ENCODE peak calls at places on chromosomes 4 and X, in five cellular contexts. A, U, M, J and I are unnamed samples.

GRCh38 chr4:16125571-16126445 is 42.0 kb upstream of the PROM1 start:
- DNase-seq in M (no peak), A (no peak), U (no peak), J (no peak), I (no peak)

GRCh38 chrX:114800719-114801118 is 216.7 kb downstream of the IL13RA2 start:
- DNase-seq in J (no peak), M (no peak), A (no peak), U (no peak), I (no peak)

GRCh38 chr4:48949518-48950207 is 36.4 kb upstream of the CWH43 start:
- DNase-seq in J (no peak), M (no peak), U (no peak), A (no peak), I (no peak)

GRCh38 chr4:8817813-8818062 is 53.9 kb downstream of the HMX1 start:
- DNase-seq in M (peak), U (no peak), A (peak), J (no peak), I (no peak)

GRCh38 chrX:150050387-150050786 is 112.1 kb upstream of the EOLA2 start:
- DNase-seq in M (no peak), U (no peak), A (no peak), J (no peak), I (no peak)

GRCh38 chr4:15436515-15436914 is 8.7 kb downstream of the C1QTNF7 start:
- DNase-seq in M (peak), J (no peak), U (no peak), A (no peak), I (no peak)

GRCh38 chr4:121156822-121157769 is 7.0 kb downstream of the TNIP3 start:
- DNase-seq in J (no peak), U (peak), M (no peak), A (no peak), I (no peak)

GRCh38 chr4:75494563-75494962 is 19.6 kb downstream of the RCHY1 start:
- DNase-seq in U (no peak), J (no peak), M (no peak), A (no peak), I (no peak)

DNA sequence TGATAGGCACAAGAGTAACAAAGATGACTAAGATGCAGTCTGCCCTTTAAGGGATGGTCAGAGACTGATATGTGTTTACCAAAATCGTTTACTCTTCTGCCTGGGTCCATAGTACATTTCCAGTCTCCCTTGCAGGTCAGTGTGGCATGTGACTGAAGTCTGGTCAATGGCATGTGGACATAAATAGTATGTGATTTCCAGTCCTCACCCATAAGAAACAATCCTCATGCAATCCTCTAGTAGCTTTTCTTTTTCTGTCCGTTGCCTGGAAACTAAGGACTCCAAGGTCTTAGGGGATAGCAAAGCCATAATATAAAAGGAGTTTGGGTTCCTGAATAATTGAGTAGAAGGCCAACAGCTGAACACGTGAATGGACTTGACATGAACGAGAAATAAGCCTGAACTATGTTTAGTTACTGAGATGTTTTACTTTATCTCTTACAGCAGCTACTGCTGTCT is 1.1 kb downstream of the SLC9B2 start:
- DNase-seq in U (no peak), M (no peak), A (no peak), J (no peak), I (no peak)
- TF ChIP-seq POLR2A in U (no peak), M (no peak), A (no peak), J (no peak), I (no peak)

GRCh38 chr4:154549894-154550790 is at the start of gene PLRG1:
- DNase-seq in A (peak), U (peak), M (peak), J (peak), I (peak)
- TF ChIP-seq POLR2A in A (no peak), U (peak), M (peak), J (peak), I (peak)

GRCh38 chrX:15854080-15854655 is 445 bp downstream of the AP1S2 start:
- DNase-seq in J (peak), M (peak), U (peak), A (peak), I (no peak)
- TF ChIP-seq POLR2A in J (no peak), M (no peak), U (no peak), A (no peak), I (no peak)

DNA sequence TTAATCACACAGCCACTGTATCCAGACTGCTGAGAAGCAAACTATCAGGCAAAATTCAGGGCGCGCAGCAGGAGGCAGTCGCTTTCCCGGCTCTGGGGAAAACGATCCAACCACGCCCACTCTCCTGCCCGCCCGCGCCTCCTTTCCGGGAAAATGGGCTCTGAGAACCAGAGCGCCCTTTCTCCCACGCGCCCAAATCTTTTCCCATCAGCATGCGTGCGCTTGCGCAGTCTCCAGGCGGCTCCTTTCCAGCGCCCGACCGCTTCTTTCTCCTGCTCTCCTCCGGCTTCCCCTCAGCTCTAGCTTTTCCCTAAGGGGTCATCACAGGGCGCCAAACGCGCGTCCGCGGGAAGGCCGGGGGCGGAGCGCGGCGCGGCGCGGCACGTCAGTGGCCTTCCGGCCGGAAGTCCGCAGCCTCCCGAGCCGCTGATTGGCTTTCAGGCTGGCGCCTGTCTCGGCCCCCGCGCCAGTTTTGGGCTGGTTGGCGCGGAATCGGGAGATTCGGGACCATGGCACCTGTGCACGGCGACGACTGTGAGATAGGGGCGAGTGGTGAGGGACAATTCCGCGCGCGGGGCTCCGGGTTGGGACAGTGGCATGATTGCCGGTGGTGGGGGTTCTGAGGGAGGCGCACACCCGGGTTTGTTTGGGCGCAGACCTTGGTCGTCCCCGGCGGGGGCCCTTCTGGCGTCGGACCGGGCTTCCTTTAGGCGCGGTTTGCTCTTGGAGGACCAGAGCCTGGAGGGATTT is at the start of gene POLA1:
- DNase-seq in A (peak), U (peak), M (peak), J (peak), I (peak)
- TF ChIP-seq POLR2A in A (no peak), U (no peak), M (no peak), J (no peak), I (no peak)

GRCh38 chr4:82739292-82740190 is 59.1 kb downstream of the SCD5 start:
- DNase-seq in A (peak), U (peak), M (peak), J (peak), I (peak)
- TF ChIP-seq POLR2A in A (no peak), U (no peak), M (no peak), J (no peak), I (no peak)

DNA sequence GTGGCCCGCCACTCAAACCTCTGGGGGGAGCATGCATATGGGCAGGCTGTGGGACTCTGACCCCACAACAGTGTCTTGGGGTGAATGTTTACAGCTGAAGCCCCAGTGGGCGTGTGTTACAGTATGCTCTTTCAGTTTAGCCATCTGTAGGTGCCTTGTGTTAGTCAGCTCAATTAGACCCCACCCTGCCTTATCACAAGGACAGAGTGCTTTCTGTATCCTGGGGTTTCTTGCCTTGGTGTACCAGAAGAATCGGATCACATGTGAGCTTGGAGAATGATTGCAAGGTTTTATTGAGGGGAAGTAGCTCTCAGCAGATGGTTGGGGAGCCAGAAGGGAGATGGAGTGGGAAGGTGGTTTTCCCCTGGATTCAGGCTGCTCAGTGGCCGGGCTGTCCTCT is 27.3 kb downstream of the SH3BGRL start:
- DNase-seq in U (no peak), M (no peak), J (no peak), A (no peak), I (no peak)
- TF ChIP-seq POLR2A in U (no peak), M (no peak), J (no peak), A (no peak), I (no peak)

GRCh38 chr4:158644755-158645154 is 26.9 kb downstream of the C4orf46 start:
- DNase-seq in M (no peak), U (no peak), A (no peak), J (no peak), I (no peak)
- TF ChIP-seq POLR2A in M (no peak), U (no peak), A (no peak), J (no peak), I (no peak)

GRCh38 chrX:40651620-40652223 is 4.4 kb upstream of the CXorf38 start:
- DNase-seq in U (peak), J (peak), M (peak), A (peak), I (no peak)

GRCh38 chrX:40644175-40644574 is 3.2 kb downstream of the CXorf38 start:
- DNase-seq in M (no peak), U (no peak), J (no peak), A (no peak), I (no peak)

GRCh38 chrX:40644821-40645358 is 2.5 kb downstream of the CXorf38 start:
- DNase-seq in A (peak), J (peak), M (peak), U (peak), I (no peak)

GRCh38 chrX:40646489-40647306 is 663 bp downstream of the CXorf38 start:
- DNase-seq in J (peak), U (peak), A (peak), M (peak), I (no peak)

GRCh38 chrX:40647307-40648197 is at the start of gene CXorf38:
- DNase-seq in J (peak), U (peak), A (peak), M (peak), I (peak)
- TF ChIP-seq POLR2A in J (peak), U (peak), A (no peak), M (peak), I (peak)

GRCh38 chr4:70954032-70954431 is 39.4 kb upstream of the DCK start:
- DNase-seq in J (no peak), M (no peak), U (no peak), A (no peak), I (no peak)

GRCh38 chr4:70958681-70959080 is 34.8 kb upstream of the DCK start:
- DNase-seq in A (no peak), U (no peak), M (no peak), J (no peak), I (no peak)

GRCh38 chr4:70956570-70957210 is 36.8 kb upstream of the DCK start:
- DNase-seq in A (no peak), U (no peak), M (no peak), J (no peak), I (no peak)
- TF ChIP-seq POLR2A in A (no peak), U (no peak), M (no peak), J (no peak), I (no peak)

GRCh38 chr4:76950052-76950845 is 697 bp downstream of the SEPTIN11 start:
- DNase-seq in U (peak), A (peak), J (peak), M (peak), I (peak)
- TF ChIP-seq POLR2A in U (no peak), A (no peak), J (no peak), M (no peak), I (no peak)